ENCODE peak calls at places on chromosome 4, in four cellular contexts. N is K562, M is GM12878, I is H1. B is an unnamed sample.
A peak's percentile ranks its signal among the peaks of the same experiment; 100 is the strongest.

GRCh38 chr4:128220286-128221235 is 67.1 kb downstream of the PGRMC2 start:
- DNase-seq in N (peak; percentile 22), M (no peak), I (no peak), B (peak; percentile 11)

GRCh38 chr4:106325800-106326199 is 9.4 kb downstream of the AIMP1 start:
- DNase-seq in N (no peak), M (no peak), I (no peak), B (no peak)

GRCh38 chr4:141810038-141810701 is 173.8 kb downstream of the IL15 start:
- DNase-seq in N (no peak), M (no peak), I (no peak), B (no peak)

GRCh38 chr4:72886602-72887001 is 182.9 kb downstream of the COX18 start:
- DNase-seq in N (peak; percentile 10), M (no peak), I (no peak), B (no peak)

GRCh38 chr4:11165052-11165451 is 263.6 kb downstream of the HS3ST1 start:
- DNase-seq in N (no peak), M (no peak), I (no peak), B (no peak)

GRCh38 chr4:106358899-106359298 is 9.7 kb downstream of the GIMD1 start:
- DNase-seq in N (no peak), M (no peak), I (no peak), B (no peak)

GRCh38 chr4:140774510-140774909 is 18.3 kb upstream of the TBC1D9 start:
- DNase-seq in N (no peak), M (no peak), I (no peak), B (no peak)

GRCh38 chr4:26365537-26366150 is 44.8 kb downstream of the RBPJ start:
- DNase-seq in N (no peak), M (no peak), I (no peak), B (no peak)

GRCh38 chr4:5489260-5489659 is 219.1 kb downstream of the EVC2 start:
- DNase-seq in N (no peak), M (no peak), I (no peak), B (no peak)

GRCh38 chr4:168771251-168771650 is 238.8 kb downstream of the CBR4 start:
- DNase-seq in N (no peak), M (no peak), I (no peak), B (no peak)

GRCh38 chr4:82833696-82834313 is 35.2 kb upstream of the SCD5 start:
- DNase-seq in N (no peak), M (no peak), I (no peak), B (peak; percentile 27)

GRCh38 chr4:38605181-38605764 is 58.7 kb upstream of the KLF3 start:
- DNase-seq in N (no peak), M (no peak), I (peak; percentile 24), B (no peak)

GRCh38 chr4:139922625-139923024 is 231.4 kb downstream of the MAML3 start:
- DNase-seq in N (no peak), M (no peak), I (no peak), B (no peak)

GRCh38 chr4:110860125-110860524 is 237.2 kb upstream of the PITX2 start:
- DNase-seq in N (no peak), M (no peak), I (no peak), B (no peak)

GRCh38 chr4:169765845-169766244 is 8.1 kb upstream of the HPF1 start:
- DNase-seq in N (no peak), M (no peak), I (peak; percentile 10), B (no peak)

GRCh38 chr4:73901031-73901430 is 31.8 kb downstream of the CXCL1 start:
- DNase-seq in N (no peak), M (no peak), I (no peak), B (no peak)

GRCh38 chr4:73707918-73708577 is 32.3 kb upstream of the CXCL8 start:
- DNase-seq in N (peak; percentile 40), M (no peak), I (no peak), B (no peak)

GRCh38 chr4:92183825-92184224 is 119.9 kb upstream of the GRID2 start:
- DNase-seq in N (no peak), M (no peak), I (no peak), B (no peak)

GRCh38 chr4:2141762-2142520 is 82.8 kb downstream of the NAT8L start:
- DNase-seq in N (no peak), M (no peak), I (no peak), B (no peak)

GRCh38 chr4:109215511-109215910 is 86.9 kb downstream of the COL25A1 start:
- DNase-seq in N (no peak), M (no peak), I (no peak), B (no peak)

GRCh38 chr4:24053906-24054305 is 164.1 kb upstream of the PPARGC1A start:
- DNase-seq in N (no peak), M (no peak), I (no peak), B (no peak)

GRCh38 chr4:137359691-137360315 is 172.5 kb downstream of the PCDH18 start:
- DNase-seq in N (no peak), M (no peak), I (no peak), B (no peak)

GRCh38 chr4:166622425-166622977 is 611.8 kb downstream of the SPOCK3 start:
- DNase-seq in N (no peak), M (no peak), I (no peak), B (no peak)

GRCh38 chr4:138724530-138724929 is 291.1 kb upstream of the NOCT start:
- DNase-seq in N (no peak), M (no peak), I (no peak), B (no peak)

GRCh38 chr4:55127521-55127920 is 2.1 kb upstream of the KDR start:
- DNase-seq in N (no peak), M (no peak), I (no peak), B (no peak)

GRCh38 chr4:140094701-140095420 is 59.1 kb downstream of the MAML3 start:
- DNase-seq in N (no peak), M (no peak), I (peak; percentile 59), B (no peak)

GRCh38 chr4:167715176-167715575 is 377.2 kb upstream of the ANXA10 start:
- DNase-seq in N (no peak), M (no peak), I (no peak), B (no peak)

GRCh38 chr4:182695842-182696241 is 221.3 kb downstream of the DCTD start:
- DNase-seq in N (no peak), M (no peak), I (no peak), B (no peak)

GRCh38 chr4:123042095-123042494 is 119.7 kb upstream of the NUDT6 start:
- DNase-seq in N (no peak), M (no peak), I (no peak), B (no peak)

GRCh38 chr4:6892190-6892908 is 17.3 kb upstream of the TBC1D14 start:
- DNase-seq in N (peak; percentile 89), M (no peak), I (no peak), B (peak; percentile 94)

GRCh38 chr4:11729548-11729947 is 300.9 kb upstream of the HS3ST1 start:
- DNase-seq in N (no peak), M (no peak), I (no peak), B (no peak)

GRCh38 chr4:173527103-173527876 is 2.7 kb downstream of the HAND2 start:
- DNase-seq in N (no peak), M (no peak), I (peak; percentile 75), B (no peak)

GRCh38 chr4:118974758-118975157 is 86.1 kb downstream of the SYNPO2 start:
- DNase-seq in N (no peak), M (no peak), I (no peak), B (no peak)

GRCh38 chr4:153156263-153156662 is 48.0 kb upstream of the TRIM2 start:
- DNase-seq in N (peak; percentile 47), M (no peak), I (no peak), B (no peak)

GRCh38 chr4:39528056-39528465 is 822 bp upstream of the UGDH start:
- DNase-seq in N (no peak), M (no peak), I (no peak), B (no peak)

GRCh38 chr4:137934921-137935320 is 307.2 kb downstream of the SLC7A11 start:
- DNase-seq in N (no peak), M (no peak), I (no peak), B (no peak)

GRCh38 chr4:153448003-153448731 is 18.0 kb upstream of the TMEM131L start:
- DNase-seq in N (no peak), M (no peak), I (no peak), B (no peak)

GRCh38 chr4:88457307-88458090 is 580 bp downstream of the HERC5 start:
- DNase-seq in N (no peak), M (no peak), I (no peak), B (no peak)

GRCh38 chr4:52822583-52823477 is 39.3 kb upstream of the RASL11B start:
- DNase-seq in N (no peak), M (no peak), I (no peak), B (no peak)
- TF ChIP-seq CREB1 in N (no peak), M (no peak), I (no peak), B (no peak)

GRCh38 chr4:149595500-149595899 is 220.1 kb downstream of the IQCM start:
- DNase-seq in N (no peak), M (no peak), I (no peak), B (no peak)

GRCh38 chr4:149584703-149585102 is 230.9 kb downstream of the IQCM start:
- DNase-seq in N (no peak), M (no peak), I (no peak), B (no peak)

GRCh38 chr4:149589826-149590225 is 225.8 kb downstream of the IQCM start:
- DNase-seq in N (no peak), M (no peak), I (no peak), B (no peak)
- TF ChIP-seq YY1 in N (no peak), M (no peak), I (no peak), B (no peak)

GRCh38 chr4:85522277-85522676 is 47.3 kb downstream of the ARHGAP24 start:
- DNase-seq in N (no peak), M (no peak), I (no peak), B (no peak)

GRCh38 chr4:85520765-85521749 is 46.1 kb downstream of the ARHGAP24 start:
- DNase-seq in N (no peak), M (no peak), I (no peak), B (no peak)

GRCh38 chr4:85527815-85528214 is 52.9 kb downstream of the ARHGAP24 start:
- DNase-seq in N (no peak), M (no peak), I (no peak), B (no peak)

DNA sequence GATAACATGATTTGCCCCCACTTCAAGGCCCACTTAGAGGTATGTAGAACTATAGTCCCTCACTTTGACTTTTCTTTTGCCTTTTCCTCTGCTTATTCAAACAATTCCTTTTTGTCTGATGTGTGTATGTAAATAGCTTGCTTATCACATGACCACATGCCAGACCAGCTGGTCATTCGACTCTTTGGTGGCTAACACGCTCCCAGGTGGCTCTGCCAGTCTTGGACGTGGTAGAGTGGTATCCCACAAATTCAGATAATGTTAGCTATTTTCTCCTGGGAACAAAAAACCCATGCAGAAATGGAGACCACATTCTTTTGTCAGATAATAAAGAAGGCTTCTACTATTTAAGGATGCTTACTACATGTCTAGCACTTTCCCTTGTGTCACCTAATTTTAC is 47.9 kb downstream of the ARHGAP24 start:
- DNase-seq in N (no peak), M (no peak), I (no peak), B (no peak)
- TF ChIP-seq CREB1 in N (no peak), M (no peak), I (no peak), B (no peak)

GRCh38 chr4:148065069-148065468 is 333.2 kb downstream of the ARHGAP10 start:
- DNase-seq in N (no peak), M (no peak), I (no peak), B (no peak)
- TF ChIP-seq YY1 in N (no peak), M (no peak), I (no peak), B (no peak)

GRCh38 chr4:124879195-124879594 is 166.7 kb upstream of the ANKRD50 start:
- DNase-seq in N (no peak), M (no peak), I (no peak), B (peak; percentile 31)
- TF ChIP-seq CREB1 in N (no peak), M (no peak), I (no peak), B (no peak)

B was measured in HepG2.